ENCODE peak calls at places on chromosomes 16 and 17, in six cellular contexts. P, Z, Y, G, A and M are unnamed samples.

GRCh38 chr16:1990336-1991134 is 765 bp downstream of the SYNGR3 start:
- DNase-seq in P (peak; percentile 60), Z (peak; percentile 82), Y (peak; percentile 77), G (no peak), A (no peak), M (no peak)

GRCh38 chr16:50263060-50263909 is 3.1 kb upstream of the ADCY7 start:
- DNase-seq in P (no peak), Z (no peak), Y (peak; percentile 5), G (no peak), A (no peak), M (no peak)

GRCh38 chr16:22937169-22937568 is 123.2 kb downstream of the HS3ST2 start:
- DNase-seq in P (no peak), Z (no peak), Y (no peak), G (no peak), A (no peak), M (no peak)

GRCh38 chr16:57377080-57377841 is 5.0 kb downstream of the CX3CL1 start:
- DNase-seq in P (no peak), Z (peak; percentile 87), Y (no peak), G (peak; percentile 55), A (no peak), M (no peak)

GRCh38 chr17:77441130-77441920 is 300.6 kb downstream of the SEC14L1 start:
- DNase-seq in P (no peak), Z (no peak), Y (peak; percentile 57), G (no peak), A (no peak), M (no peak)

GRCh38 chr17:37081287-37081686 is 132.5 kb downstream of the AATF start:
- DNase-seq in P (no peak), Z (no peak), Y (no peak), G (no peak), A (no peak), M (no peak)

GRCh38 chr17:4064366-4064765 is 78.5 kb downstream of the ZZEF1 start:
- DNase-seq in P (no peak), Z (peak; percentile 24), Y (no peak), G (no peak), A (no peak), M (no peak)

GRCh38 chr16:50955311-50955710 is 195.8 kb downstream of the SALL1 start:
- DNase-seq in P (no peak), Z (no peak), Y (no peak), G (no peak), A (no peak), M (no peak)

GRCh38 chr16:31003744-31004143 is 6.7 kb downstream of the STX1B start:
- DNase-seq in P (no peak), Z (no peak), Y (no peak), G (no peak), A (no peak), M (no peak)

GRCh38 chr17:15966183-15966878 is 21.4 kb downstream of the ADORA2B start:
- DNase-seq in P (peak; percentile 72), Z (no peak), Y (peak; percentile 68), G (no peak), A (peak; percentile 47), M (no peak)

GRCh38 chr17:43856141-43856540 is 9.2 kb downstream of the CD300LG start:
- DNase-seq in P (no peak), Z (no peak), Y (no peak), G (no peak), A (no peak), M (no peak)

GRCh38 chr17:44959821-44960523 is 8.1 kb downstream of the C1QL1 start:
- DNase-seq in P (no peak), Z (peak; percentile 25), Y (no peak), G (no peak), A (no peak), M (no peak)
- H3K4me3 ChIP-seq in P (peak overlapping the region; percentile 3), Z (no peak overlapping the region), Y (no peak overlapping the region), G (peak overlapping the region; percentile 19), A (no peak overlapping the region), M (no peak overlapping the region)

DNA sequence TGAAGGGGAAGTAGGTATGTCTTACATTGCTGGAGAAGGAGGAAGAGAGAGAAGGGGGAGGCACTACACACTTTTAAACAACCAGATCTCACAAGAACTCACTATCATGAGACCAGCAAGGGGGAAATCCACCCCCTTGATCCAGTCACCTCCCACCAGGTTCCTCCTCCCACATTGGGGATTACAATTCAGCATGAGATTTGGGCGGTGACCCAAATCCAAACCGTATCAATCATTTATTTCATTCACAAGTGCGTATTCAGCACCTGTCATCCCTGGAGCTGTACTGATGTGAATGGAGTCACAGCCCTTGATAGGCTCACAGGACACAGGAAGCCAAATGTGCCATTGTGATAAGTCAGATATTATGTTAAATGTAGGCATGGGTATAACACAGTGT is 228.3 kb upstream of the HSBP1 start:
- DNase-seq in P (no peak), Z (no peak), Y (no peak), G (no peak), A (no peak), M (no peak)
- TF ChIP-seq POLR2AphosphoS5 in P (no peak), Z (no peak), Y (no peak), G (no peak), A (no peak), M (no peak)

GRCh38 chr17:8718001-8718563 is 26.6 kb downstream of the CCDC42 start:
- DNase-seq in P (no peak), Z (no peak), Y (no peak), G (no peak), A (no peak), M (no peak)

GRCh38 chr17:8724451-8724850 is 20.2 kb downstream of the CCDC42 start:
- DNase-seq in P (no peak), Z (no peak), Y (no peak), G (no peak), A (no peak), M (no peak)

GRCh38 chr17:8713878-8714277 is 30.8 kb downstream of the CCDC42 start:
- DNase-seq in P (no peak), Z (no peak), Y (no peak), G (no peak), A (no peak), M (no peak)

GRCh38 chr17:8720596-8720995 is 24.0 kb downstream of the CCDC42 start:
- DNase-seq in P (no peak), Z (no peak), Y (no peak), G (no peak), A (no peak), M (no peak)

GRCh38 chr17:8719291-8720246 is 25.1 kb downstream of the CCDC42 start:
- DNase-seq in P (no peak), Z (no peak), Y (no peak), G (no peak), A (no peak), M (no peak)
- H3K4me3 ChIP-seq in P (no peak overlapping the region), Z (no peak overlapping the region), Y (no peak overlapping the region), G (no peak overlapping the region), A (no peak overlapping the region), M (no peak overlapping the region)

GRCh38 chr16:81480856-81481821 is 36.5 kb downstream of the CMIP start:
- DNase-seq in P (peak; percentile 57), Z (peak; percentile 79), Y (peak; percentile 72), G (no peak), A (no peak), M (no peak)
- TF ChIP-seq POLR2AphosphoS5 in P (no peak), Z (no peak), Y (no peak), G (no peak), A (no peak), M (no peak)